ENCODE peak calls at places on chromosomes 2 and 18, in six cellular contexts. One of them, this sample, is unnamed.

GRCh38 chr2:68653538-68653982 is 10.2 kb downstream of the PROKR1 start:
- DNase-seq in GM23248: no peak
- DNase-seq in NCI-H1092 treated with DMSO at 0.1 percent for 48 hours: no peak
- DNase-seq in stimulated activated CD8-positive, alpha-beta memory T cell treated with anti-CD3 and anti-CD28 coated beads, Interleukin-7, amount 100 ng/mL, for 1 hour: peak; percentile 13
- DNase-seq in left cardiac atrium: peak; percentile 45
- DNase-seq in hepatocyte: peak; percentile 17
- DNase-seq in this sample: no peak

GRCh38 chr2:29218550-29219125 is 103.4 kb downstream of the CLIP4 start:
- DNase-seq in hepatocyte: no peak
- DNase-seq in NCI-H1092 treated with DMSO at 0.1 percent for 48 hours: no peak
- DNase-seq in GM23248: no peak
- DNase-seq in left cardiac atrium: no peak
- DNase-seq in stimulated activated CD8-positive, alpha-beta memory T cell treated with anti-CD3 and anti-CD28 coated beads, Interleukin-7, amount 100 ng/mL, for 1 hour: no peak
- DNase-seq in this sample: no peak

GRCh38 chr2:96815326-96816126 is 542 bp upstream of the CNNM3 start:
- DNase-seq in stimulated activated CD8-positive, alpha-beta memory T cell treated with anti-CD3 and anti-CD28 coated beads, Interleukin-7, amount 100 ng/mL, for 1 hour: no peak
- DNase-seq in left cardiac atrium: no peak
- DNase-seq in NCI-H1092 treated with DMSO at 0.1 percent for 48 hours: peak; percentile 15
- DNase-seq in hepatocyte: peak; percentile 60
- DNase-seq in GM23248: peak; percentile 75
- DNase-seq in this sample: no peak

GRCh38 chr2:134206573-134206972 is 47.3 kb upstream of the MGAT5 start:
- DNase-seq in left cardiac atrium: peak; percentile 40
- DNase-seq in GM23248: peak; percentile 78
- DNase-seq in stimulated activated CD8-positive, alpha-beta memory T cell treated with anti-CD3 and anti-CD28 coated beads, Interleukin-7, amount 100 ng/mL, for 1 hour: no peak
- DNase-seq in hepatocyte: no peak
- DNase-seq in NCI-H1092 treated with DMSO at 0.1 percent for 48 hours: no peak
- DNase-seq in this sample: no peak

GRCh38 chr18:66582151-66582550 is 21.7 kb downstream of the CDH19 start:
- DNase-seq in left cardiac atrium: no peak
- DNase-seq in NCI-H1092 treated with DMSO at 0.1 percent for 48 hours: no peak
- DNase-seq in GM23248: no peak
- DNase-seq in stimulated activated CD8-positive, alpha-beta memory T cell treated with anti-CD3 and anti-CD28 coated beads, Interleukin-7, amount 100 ng/mL, for 1 hour: no peak
- DNase-seq in hepatocyte: no peak
- DNase-seq in this sample: no peak

GRCh38 chr2:227351639-227352038 is 26.6 kb downstream of the MFF start:
- DNase-seq in hepatocyte: no peak
- DNase-seq in NCI-H1092 treated with DMSO at 0.1 percent for 48 hours: no peak
- DNase-seq in GM23248: no peak
- DNase-seq in stimulated activated CD8-positive, alpha-beta memory T cell treated with anti-CD3 and anti-CD28 coated beads, Interleukin-7, amount 100 ng/mL, for 1 hour: no peak
- DNase-seq in left cardiac atrium: no peak
- DNase-seq in this sample: no peak

GRCh38 chr18:11096839-11097750 is 52.3 kb downstream of the PIEZO2 start:
- DNase-seq in left cardiac atrium: no peak
- DNase-seq in stimulated activated CD8-positive, alpha-beta memory T cell treated with anti-CD3 and anti-CD28 coated beads, Interleukin-7, amount 100 ng/mL, for 1 hour: no peak
- DNase-seq in NCI-H1092 treated with DMSO at 0.1 percent for 48 hours: no peak
- DNase-seq in GM23248: peak; percentile 36
- DNase-seq in hepatocyte: no peak
- DNase-seq in this sample: no peak

GRCh38 chr2:238869293-238870124 is 21.6 kb downstream of the TWIST2 start:
- DNase-seq in left cardiac atrium: no peak
- DNase-seq in NCI-H1092 treated with DMSO at 0.1 percent for 48 hours: no peak
- DNase-seq in GM23248: peak; percentile 88
- DNase-seq in stimulated activated CD8-positive, alpha-beta memory T cell treated with anti-CD3 and anti-CD28 coated beads, Interleukin-7, amount 100 ng/mL, for 1 hour: no peak
- DNase-seq in hepatocyte: no peak
- DNase-seq in this sample: no peak

GRCh38 chr18:3873211-3873610 is 423.2 kb downstream of the TGIF1 start:
- DNase-seq in hepatocyte: no peak
- DNase-seq in stimulated activated CD8-positive, alpha-beta memory T cell treated with anti-CD3 and anti-CD28 coated beads, Interleukin-7, amount 100 ng/mL, for 1 hour: no peak
- DNase-seq in GM23248: no peak
- DNase-seq in NCI-H1092 treated with DMSO at 0.1 percent for 48 hours: no peak
- DNase-seq in left cardiac atrium: no peak
- DNase-seq in this sample: no peak

GRCh38 chr2:108226570-108226969 is 13.2 kb upstream of the SULT1C3 start:
- DNase-seq in GM23248: no peak
- DNase-seq in hepatocyte: no peak
- DNase-seq in left cardiac atrium: no peak
- DNase-seq in NCI-H1092 treated with DMSO at 0.1 percent for 48 hours: no peak
- DNase-seq in stimulated activated CD8-positive, alpha-beta memory T cell treated with anti-CD3 and anti-CD28 coated beads, Interleukin-7, amount 100 ng/mL, for 1 hour: no peak
- DNase-seq in this sample: no peak

GRCh38 chr2:239337122-239337876 is 63.5 kb downstream of the HDAC4 start:
- DNase-seq in hepatocyte: no peak
- DNase-seq in NCI-H1092 treated with DMSO at 0.1 percent for 48 hours: no peak
- DNase-seq in stimulated activated CD8-positive, alpha-beta memory T cell treated with anti-CD3 and anti-CD28 coated beads, Interleukin-7, amount 100 ng/mL, for 1 hour: no peak
- DNase-seq in GM23248: no peak
- DNase-seq in left cardiac atrium: no peak
- DNase-seq in this sample: no peak

GRCh38 chr2:176096986-176097819 is 2.4 kb upstream of the HOXD12 start:
- DNase-seq in stimulated activated CD8-positive, alpha-beta memory T cell treated with anti-CD3 and anti-CD28 coated beads, Interleukin-7, amount 100 ng/mL, for 1 hour: peak; percentile 13
- DNase-seq in hepatocyte: peak; percentile 89
- DNase-seq in left cardiac atrium: peak; percentile 66
- DNase-seq in GM23248: peak; percentile 95
- DNase-seq in NCI-H1092 treated with DMSO at 0.1 percent for 48 hours: no peak
- DNase-seq in this sample: peak; percentile 62

GRCh38 chr18:35337256-35337655 is 7.0 kb downstream of the ZNF24 start:
- DNase-seq in GM23248: no peak
- DNase-seq in NCI-H1092 treated with DMSO at 0.1 percent for 48 hours: no peak
- DNase-seq in left cardiac atrium: no peak
- DNase-seq in stimulated activated CD8-positive, alpha-beta memory T cell treated with anti-CD3 and anti-CD28 coated beads, Interleukin-7, amount 100 ng/mL, for 1 hour: no peak
- DNase-seq in hepatocyte: no peak
- DNase-seq in this sample: no peak

GRCh38 chr2:17918789-17919188 is 40.3 kb downstream of the KCNS3 start:
- DNase-seq in GM23248: no peak
- DNase-seq in left cardiac atrium: no peak
- DNase-seq in hepatocyte: peak; percentile 53
- DNase-seq in NCI-H1092 treated with DMSO at 0.1 percent for 48 hours: no peak
- DNase-seq in stimulated activated CD8-positive, alpha-beta memory T cell treated with anti-CD3 and anti-CD28 coated beads, Interleukin-7, amount 100 ng/mL, for 1 hour: no peak
- DNase-seq in this sample: no peak

GRCh38 chr2:133821107-133821760 is 253.0 kb upstream of the NCKAP5 start:
- DNase-seq in hepatocyte: no peak
- DNase-seq in NCI-H1092 treated with DMSO at 0.1 percent for 48 hours: no peak
- DNase-seq in GM23248: peak; percentile 75
- DNase-seq in left cardiac atrium: no peak
- DNase-seq in stimulated activated CD8-positive, alpha-beta memory T cell treated with anti-CD3 and anti-CD28 coated beads, Interleukin-7, amount 100 ng/mL, for 1 hour: no peak
- DNase-seq in this sample: no peak

GRCh38 chr2:44170337-44170736 is 1.7 kb downstream of the PPM1B start:
- DNase-seq in NCI-H1092 treated with DMSO at 0.1 percent for 48 hours: no peak
- DNase-seq in left cardiac atrium: no peak
- DNase-seq in stimulated activated CD8-positive, alpha-beta memory T cell treated with anti-CD3 and anti-CD28 coated beads, Interleukin-7, amount 100 ng/mL, for 1 hour: no peak
- DNase-seq in GM23248: peak; percentile 56
- DNase-seq in hepatocyte: peak; percentile 25
- DNase-seq in this sample: no peak

GRCh38 chr2:48253301-48253700 is 276.7 kb upstream of the STON1 start:
- DNase-seq in NCI-H1092 treated with DMSO at 0.1 percent for 48 hours: no peak
- DNase-seq in left cardiac atrium: no peak
- DNase-seq in stimulated activated CD8-positive, alpha-beta memory T cell treated with anti-CD3 and anti-CD28 coated beads, Interleukin-7, amount 100 ng/mL, for 1 hour: no peak
- DNase-seq in GM23248: no peak
- DNase-seq in hepatocyte: no peak
- DNase-seq in this sample: no peak

GRCh38 chr2:25673170-25674002 is at the start of gene DTNB:
- DNase-seq in left cardiac atrium: peak; percentile 83
- DNase-seq in GM23248: peak; percentile 80
- DNase-seq in stimulated activated CD8-positive, alpha-beta memory T cell treated with anti-CD3 and anti-CD28 coated beads, Interleukin-7, amount 100 ng/mL, for 1 hour: peak; percentile 63
- DNase-seq in hepatocyte: peak; percentile 91
- DNase-seq in NCI-H1092 treated with DMSO at 0.1 percent for 48 hours: peak; percentile 56
- DNase-seq in this sample: peak; percentile 74

GRCh38 chr2:120474486-120474885 is 128.6 kb downstream of the INHBB start:
- DNase-seq in left cardiac atrium: no peak
- DNase-seq in hepatocyte: no peak
- DNase-seq in GM23248: no peak
- DNase-seq in NCI-H1092 treated with DMSO at 0.1 percent for 48 hours: no peak
- DNase-seq in stimulated activated CD8-positive, alpha-beta memory T cell treated with anti-CD3 and anti-CD28 coated beads, Interleukin-7, amount 100 ng/mL, for 1 hour: no peak
- DNase-seq in this sample: no peak

GRCh38 chr2:69538872-69539548 is 101.8 kb upstream of the NFU1 start:
- DNase-seq in hepatocyte: peak; percentile 26
- DNase-seq in stimulated activated CD8-positive, alpha-beta memory T cell treated with anti-CD3 and anti-CD28 coated beads, Interleukin-7, amount 100 ng/mL, for 1 hour: no peak
- DNase-seq in NCI-H1092 treated with DMSO at 0.1 percent for 48 hours: no peak
- DNase-seq in left cardiac atrium: no peak
- DNase-seq in GM23248: peak; percentile 36
- DNase-seq in this sample: no peak

GRCh38 chr2:105732955-105733607 is 11.6 kb upstream of the NCK2 start:
- DNase-seq in NCI-H1092 treated with DMSO at 0.1 percent for 48 hours: no peak
- DNase-seq in GM23248: no peak
- DNase-seq in left cardiac atrium: no peak
- DNase-seq in stimulated activated CD8-positive, alpha-beta memory T cell treated with anti-CD3 and anti-CD28 coated beads, Interleukin-7, amount 100 ng/mL, for 1 hour: no peak
- DNase-seq in hepatocyte: no peak
- DNase-seq in this sample: no peak

GRCh38 chr18:4256786-4257417 is 198.2 kb downstream of the DLGAP1 start:
- DNase-seq in NCI-H1092 treated with DMSO at 0.1 percent for 48 hours: no peak
- DNase-seq in hepatocyte: no peak
- DNase-seq in stimulated activated CD8-positive, alpha-beta memory T cell treated with anti-CD3 and anti-CD28 coated beads, Interleukin-7, amount 100 ng/mL, for 1 hour: no peak
- DNase-seq in GM23248: no peak
- DNase-seq in left cardiac atrium: no peak
- DNase-seq in this sample: no peak

This sample was measured in CD4-positive, CD25-positive, alpha-beta regulatory T cell.